ENCODE peak calls at places on chromosome X, in nine cellular contexts. I is neural progenitor cell; D is cerebellar cortex; R is NCI-H748 treated with DMSO at 0.1 percent for 48 hours; Y is HT1080; O is stimulated activated naive CD8-positive, alpha-beta T cell treated with anti-CD3 and anti-CD28 coated beads, Interleukin-15, amount 100 ng/mL, for 72 hours; X is mucosa of descending colon; L is activated T-helper 1 cell treated with Interleukin-2 at 50 U/mL for 16 hours; E is GM03348. Z is an unnamed sample.

GRCh38 chrX:97968376-97969104 is 1084.8 kb downstream of the RPA4 start:
- DNase-seq in E (no peak), Y (no peak), O (no peak), I (peak; percentile 20), L (no peak), R (no peak), X (no peak), D (no peak), Z (no peak)

GRCh38 chrX:87489071-87489470 is 28.5 kb upstream of the KLHL4 start:
- DNase-seq in Y (no peak), O (no peak), E (no peak), I (no peak), X (no peak), R (no peak), L (no peak), D (no peak), Z (no peak)

GRCh38 chrX:117973175-117974075 is 143.2 kb downstream of the KLHL13 start:
- DNase-seq in Y (no peak), O (no peak), L (no peak), X (no peak), R (peak; percentile 68), E (no peak), I (peak; percentile 49), D (peak; percentile 48), Z (peak; percentile 2)

GRCh38 chrX:16822723-16823122 is 36.5 kb downstream of the TXLNG start:
- DNase-seq in X (no peak), I (no peak), O (no peak), L (no peak), Y (peak; percentile 92), D (no peak), E (peak; percentile 46), R (no peak), Z (no peak)

GRCh38 chrX:3129256-3129655 is 88.0 kb downstream of the ARSF start:
- DNase-seq in L (no peak), X (no peak), D (no peak), O (no peak), Y (peak; percentile 40), E (no peak), I (no peak), R (no peak), Z (no peak)

GRCh38 chrX:8424941-8425340 is 39.7 kb upstream of the VCX3B start:
- DNase-seq in Y (no peak), E (no peak), D (no peak), R (no peak), O (no peak), I (no peak), L (no peak), X (no peak), Z (no peak)

GRCh38 chrX:23626651-23627050 is 40.6 kb upstream of the PRDX4 start:
- DNase-seq in I (no peak), R (no peak), E (no peak), O (no peak), L (no peak), X (no peak), Y (no peak), D (no peak), Z (no peak)

GRCh38 chrX:103552236-103552635 is 32.9 kb upstream of the RAB40A start:
- DNase-seq in R (no peak), X (no peak), L (no peak), I (no peak), D (no peak), E (no peak), O (no peak), Y (no peak), Z (no peak)

GRCh38 chrX:46326161-46326560 is 219.1 kb downstream of the ZNF674 start:
- DNase-seq in I (no peak), Y (peak; percentile 42), D (no peak), R (no peak), E (no peak), L (no peak), X (no peak), O (no peak), Z (no peak)

GRCh38 chrX:9141496-9141895 is 107.6 kb upstream of the FAM9B start:
- DNase-seq in L (no peak), D (no peak), E (peak; percentile 13), I (no peak), R (no peak), O (no peak), X (no peak), Y (peak; percentile 27), Z (no peak)

GRCh38 chrX:13689519-13690211 is 737 bp downstream of the RAB9A start:
- DNase-seq in X (no peak), E (peak; percentile 26), R (peak; percentile 11), O (no peak), I (peak; percentile 33), Y (peak; percentile 22), L (no peak), D (peak; percentile 35), Z (no peak)

GRCh38 chrX:109632906-109633504 is 8.0 kb upstream of the KCNE5 start:
- DNase-seq in L (no peak), E (peak; percentile 40), R (no peak), Y (no peak), X (no peak), I (peak; percentile 36), D (peak; percentile 19), O (no peak), Z (peak; percentile 40)

GRCh38 chrX:102899940-102900916 is 36.8 kb upstream of the RAB40AL start:
- DNase-seq in L (peak; percentile 42), R (peak; percentile 41), O (peak; percentile 59), I (peak; percentile 60), E (peak; percentile 37), Y (peak; percentile 74), X (no peak), D (peak; percentile 62), Z (peak; percentile 75)

GRCh38 chrX:144681501-144681900 is 565.8 kb upstream of the SPANXN1 start:
- DNase-seq in D (no peak), I (no peak), R (no peak), X (no peak), E (peak; percentile 0), Y (peak; percentile 67), L (no peak), O (no peak), Z (no peak)

GRCh38 chrX:47483310-47484268 is 567 bp upstream of the ZNF41 start:
- DNase-seq in R (no peak), E (peak; percentile 17), L (no peak), X (no peak), D (peak; percentile 32), Y (peak; percentile 20), O (no peak), I (peak; percentile 52), Z (peak; percentile 7)

GRCh38 chrX:117376460-117376859 is 740.1 kb downstream of the KLHL13 start:
- DNase-seq in Y (peak; percentile 0), E (no peak), O (no peak), I (no peak), R (no peak), X (no peak), D (no peak), L (no peak), Z (no peak)

GRCh38 chrX:34810911-34811310 is 131.7 kb upstream of the FAM47B start:
- DNase-seq in I (no peak), E (no peak), R (no peak), L (no peak), Y (no peak), O (no peak), X (no peak), D (no peak), Z (no peak)

GRCh38 chrX:74251006-74251930 is 52.7 kb upstream of the ZCCHC13 start:
- DNase-seq in E (peak; percentile 29), R (no peak), I (no peak), Y (no peak), D (no peak), X (no peak), O (no peak), L (no peak), Z (no peak)